ENCODE peak calls at places on chromosomes 2 and 18, in four cellular contexts. M, R, T and Z are unnamed samples.

GRCh38 chr2:96806468-96807126 is 9.5 kb upstream of the CNNM3 start:
- DNase-seq in M (no peak), R (no peak), T (no peak), Z (no peak)

GRCh38 chr2:174841931-174842330 is 77.7 kb upstream of the CHRNA1 start:
- DNase-seq in M (no peak), R (no peak), T (no peak), Z (no peak)

GRCh38 chr2:146041291-146041868 is 1521.5 kb upstream of the ZEB2 start:
- DNase-seq in M (no peak), R (no peak), T (no peak), Z (no peak)

GRCh38 chr2:216392945-216393840 is 19.1 kb upstream of the SMARCAL1 start:
- DNase-seq in M (no peak), R (no peak), T (no peak), Z (no peak)

GRCh38 chr2:151302879-151303278 is 13.4 kb upstream of the NMI start:
- DNase-seq in M (no peak), R (peak; percentile 49), T (peak; percentile 60), Z (peak; percentile 90)

GRCh38 chr18:77361382-77361781 is 111.7 kb downstream of the GALR1 start:
- DNase-seq in M (no peak), R (no peak), T (no peak), Z (no peak)

GRCh38 chr2:75552222-75552621 is 8.5 kb downstream of the EVA1A start:
- DNase-seq in M (no peak), R (no peak), T (no peak), Z (no peak)

GRCh38 chr2:85710687-85711577 is 16.8 kb downstream of the GNLY start:
- DNase-seq in M (no peak), R (no peak), T (peak; percentile 38), Z (peak; percentile 46)

GRCh38 chr2:227872676-227873075 is 1.2 kb downstream of the DAW1 start:
- DNase-seq in M (no peak), R (no peak), T (no peak), Z (no peak)

GRCh38 chr2:217218269-217219140 is 358.6 kb upstream of the TNP1 start:
- DNase-seq in M (no peak), R (peak; percentile 56), T (peak; percentile 59), Z (no peak)